ENCODE peak calls at places on chromosomes 3 and 15, in eight cellular contexts. One of them, this sample, is unnamed.

GRCh38 chr15:35705030-35705884 is 159.3 kb upstream of the DPH6 start:
- ATAC-seq in heart right ventricle: peak
- ATAC-seq in left lung: no peak
- ATAC-seq in RWPE2: no peak
- ATAC-seq in A549: no peak
- ATAC-seq in activated CD8-positive, alpha-beta T cell treated with anti-CD3 and anti-CD28 coated beads for 36 hours: no peak
- ATAC-seq in activated naive CD4-positive, alpha-beta T cell treated with anti-CD3 and anti-CD28 coated beads, Interleukin-2, amount 50 U/mL, for 72 hours: no peak
- ATAC-seq in sciatic nerve: no peak
- ATAC-seq in this sample: no peak

GRCh38 chr15:42890161-42890913 is 30.2 kb downstream of the TTBK2 start:
- ATAC-seq in activated naive CD4-positive, alpha-beta T cell treated with anti-CD3 and anti-CD28 coated beads, Interleukin-2, amount 50 U/mL, for 72 hours: no peak
- ATAC-seq in A549: no peak
- ATAC-seq in activated CD8-positive, alpha-beta T cell treated with anti-CD3 and anti-CD28 coated beads for 36 hours: no peak
- ATAC-seq in heart right ventricle: peak
- ATAC-seq in left lung: peak
- ATAC-seq in sciatic nerve: no peak
- ATAC-seq in RWPE2: peak
- ATAC-seq in this sample: no peak

GRCh38 chr15:70863450-70864218 is 9.7 kb upstream of the LARP6 start:
- ATAC-seq in heart right ventricle: peak
- ATAC-seq in A549: peak
- ATAC-seq in RWPE2: peak
- ATAC-seq in sciatic nerve: peak
- ATAC-seq in activated CD8-positive, alpha-beta T cell treated with anti-CD3 and anti-CD28 coated beads for 36 hours: no peak
- ATAC-seq in left lung: peak
- ATAC-seq in activated naive CD4-positive, alpha-beta T cell treated with anti-CD3 and anti-CD28 coated beads, Interleukin-2, amount 50 U/mL, for 72 hours: no peak
- ATAC-seq in this sample: no peak

GRCh38 chr3:20683912-20684311 is 497.9 kb upstream of the SGO1 start:
- ATAC-seq in activated CD8-positive, alpha-beta T cell treated with anti-CD3 and anti-CD28 coated beads for 36 hours: no peak
- ATAC-seq in A549: no peak
- ATAC-seq in left lung: no peak
- ATAC-seq in sciatic nerve: peak
- ATAC-seq in activated naive CD4-positive, alpha-beta T cell treated with anti-CD3 and anti-CD28 coated beads, Interleukin-2, amount 50 U/mL, for 72 hours: no peak
- ATAC-seq in heart right ventricle: peak
- ATAC-seq in RWPE2: no peak
- ATAC-seq in this sample: no peak

GRCh38 chr3:67947808-67948508 is 293.5 kb upstream of the SUCLG2 start:
- ATAC-seq in RWPE2: no peak
- ATAC-seq in activated naive CD4-positive, alpha-beta T cell treated with anti-CD3 and anti-CD28 coated beads, Interleukin-2, amount 50 U/mL, for 72 hours: peak
- ATAC-seq in sciatic nerve: no peak
- ATAC-seq in left lung: no peak
- ATAC-seq in heart right ventricle: no peak
- ATAC-seq in activated CD8-positive, alpha-beta T cell treated with anti-CD3 and anti-CD28 coated beads for 36 hours: peak
- ATAC-seq in A549: peak
- ATAC-seq in this sample: no peak

GRCh38 chr3:31170932-31171670 is 276.6 kb upstream of the GADL1 start:
- ATAC-seq in activated naive CD4-positive, alpha-beta T cell treated with anti-CD3 and anti-CD28 coated beads, Interleukin-2, amount 50 U/mL, for 72 hours: no peak
- ATAC-seq in sciatic nerve: peak
- ATAC-seq in left lung: peak
- ATAC-seq in heart right ventricle: no peak
- ATAC-seq in A549: peak
- ATAC-seq in RWPE2: no peak
- ATAC-seq in activated CD8-positive, alpha-beta T cell treated with anti-CD3 and anti-CD28 coated beads for 36 hours: no peak
- ATAC-seq in this sample: no peak

GRCh38 chr3:147298511-147298982 is 107.8 kb downstream of the ZIC4 start:
- ATAC-seq in sciatic nerve: peak
- ATAC-seq in RWPE2: peak
- ATAC-seq in left lung: peak
- ATAC-seq in A549: peak
- ATAC-seq in activated CD8-positive, alpha-beta T cell treated with anti-CD3 and anti-CD28 coated beads for 36 hours: no peak
- ATAC-seq in activated naive CD4-positive, alpha-beta T cell treated with anti-CD3 and anti-CD28 coated beads, Interleukin-2, amount 50 U/mL, for 72 hours: no peak
- ATAC-seq in heart right ventricle: peak
- ATAC-seq in this sample: no peak

GRCh38 chr3:8884630-8885290 is 78.5 kb downstream of the RAD18 start:
- ATAC-seq in A549: no peak
- ATAC-seq in activated naive CD4-positive, alpha-beta T cell treated with anti-CD3 and anti-CD28 coated beads, Interleukin-2, amount 50 U/mL, for 72 hours: no peak
- ATAC-seq in RWPE2: no peak
- ATAC-seq in sciatic nerve: no peak
- ATAC-seq in activated CD8-positive, alpha-beta T cell treated with anti-CD3 and anti-CD28 coated beads for 36 hours: no peak
- ATAC-seq in left lung: no peak
- ATAC-seq in heart right ventricle: no peak
- ATAC-seq in this sample: no peak

GRCh38 chr15:36575266-36575665 is 4.2 kb upstream of the CDIN1 start:
- ATAC-seq in activated naive CD4-positive, alpha-beta T cell treated with anti-CD3 and anti-CD28 coated beads, Interleukin-2, amount 50 U/mL, for 72 hours: no peak
- ATAC-seq in sciatic nerve: no peak
- ATAC-seq in RWPE2: no peak
- ATAC-seq in activated CD8-positive, alpha-beta T cell treated with anti-CD3 and anti-CD28 coated beads for 36 hours: no peak
- ATAC-seq in heart right ventricle: no peak
- ATAC-seq in left lung: no peak
- ATAC-seq in A549: no peak
- ATAC-seq in this sample: no peak

GRCh38 chr15:51322622-51323296 is 15.6 kb downstream of the CYP19A1 start:
- ATAC-seq in left lung: peak
- ATAC-seq in activated naive CD4-positive, alpha-beta T cell treated with anti-CD3 and anti-CD28 coated beads, Interleukin-2, amount 50 U/mL, for 72 hours: no peak
- ATAC-seq in activated CD8-positive, alpha-beta T cell treated with anti-CD3 and anti-CD28 coated beads for 36 hours: no peak
- ATAC-seq in RWPE2: no peak
- ATAC-seq in heart right ventricle: peak
- ATAC-seq in A549: no peak
- ATAC-seq in sciatic nerve: peak
- ATAC-seq in this sample: no peak

GRCh38 chr3:108100906-108101305 is 10.1 kb upstream of the CD47 start:
- ATAC-seq in left lung: no peak
- ATAC-seq in activated naive CD4-positive, alpha-beta T cell treated with anti-CD3 and anti-CD28 coated beads, Interleukin-2, amount 50 U/mL, for 72 hours: peak
- ATAC-seq in sciatic nerve: no peak
- ATAC-seq in activated CD8-positive, alpha-beta T cell treated with anti-CD3 and anti-CD28 coated beads for 36 hours: peak
- ATAC-seq in A549: no peak
- ATAC-seq in heart right ventricle: no peak
- ATAC-seq in RWPE2: no peak
- ATAC-seq in this sample: peak

GRCh38 chr3:36890261-36890660 is 54.6 kb downstream of the TRANK1 start:
- ATAC-seq in left lung: no peak
- ATAC-seq in heart right ventricle: no peak
- ATAC-seq in activated naive CD4-positive, alpha-beta T cell treated with anti-CD3 and anti-CD28 coated beads, Interleukin-2, amount 50 U/mL, for 72 hours: no peak
- ATAC-seq in sciatic nerve: no peak
- ATAC-seq in RWPE2: no peak
- ATAC-seq in A549: no peak
- ATAC-seq in activated CD8-positive, alpha-beta T cell treated with anti-CD3 and anti-CD28 coated beads for 36 hours: no peak
- ATAC-seq in this sample: no peak

GRCh38 chr15:31341036-31341435 is 14.4 kb downstream of the KLF13 start:
- ATAC-seq in sciatic nerve: no peak
- ATAC-seq in activated naive CD4-positive, alpha-beta T cell treated with anti-CD3 and anti-CD28 coated beads, Interleukin-2, amount 50 U/mL, for 72 hours: no peak
- ATAC-seq in left lung: no peak
- ATAC-seq in A549: no peak
- ATAC-seq in RWPE2: no peak
- ATAC-seq in heart right ventricle: no peak
- ATAC-seq in activated CD8-positive, alpha-beta T cell treated with anti-CD3 and anti-CD28 coated beads for 36 hours: no peak
- ATAC-seq in this sample: no peak

GRCh38 chr3:50010959-50011358 is 71.0 kb downstream of the RBM6 start:
- ATAC-seq in A549: peak
- ATAC-seq in RWPE2: peak
- ATAC-seq in heart right ventricle: no peak
- ATAC-seq in activated CD8-positive, alpha-beta T cell treated with anti-CD3 and anti-CD28 coated beads for 36 hours: no peak
- ATAC-seq in left lung: no peak
- ATAC-seq in sciatic nerve: no peak
- ATAC-seq in activated naive CD4-positive, alpha-beta T cell treated with anti-CD3 and anti-CD28 coated beads, Interleukin-2, amount 50 U/mL, for 72 hours: no peak
- ATAC-seq in this sample: no peak

GRCh38 chr15:65532738-65533051 is 2.4 kb downstream of the HACD3 start:
- ATAC-seq in activated CD8-positive, alpha-beta T cell treated with anti-CD3 and anti-CD28 coated beads for 36 hours: no peak
- ATAC-seq in RWPE2: peak
- ATAC-seq in left lung: no peak
- ATAC-seq in A549: no peak
- ATAC-seq in activated naive CD4-positive, alpha-beta T cell treated with anti-CD3 and anti-CD28 coated beads, Interleukin-2, amount 50 U/mL, for 72 hours: no peak
- ATAC-seq in sciatic nerve: no peak
- ATAC-seq in heart right ventricle: no peak
- ATAC-seq in this sample: no peak

GRCh38 chr3:123700791-123701712 is 116.2 kb upstream of the HACD2 start:
- ATAC-seq in heart right ventricle: peak
- ATAC-seq in activated CD8-positive, alpha-beta T cell treated with anti-CD3 and anti-CD28 coated beads for 36 hours: no peak
- ATAC-seq in sciatic nerve: peak
- ATAC-seq in left lung: peak
- ATAC-seq in A549: no peak
- ATAC-seq in RWPE2: no peak
- ATAC-seq in activated naive CD4-positive, alpha-beta T cell treated with anti-CD3 and anti-CD28 coated beads, Interleukin-2, amount 50 U/mL, for 72 hours: no peak
- ATAC-seq in this sample: no peak

GRCh38 chr3:81868597-81868996 is 107.2 kb upstream of the GBE1 start:
- ATAC-seq in A549: no peak
- ATAC-seq in left lung: no peak
- ATAC-seq in heart right ventricle: no peak
- ATAC-seq in RWPE2: no peak
- ATAC-seq in activated naive CD4-positive, alpha-beta T cell treated with anti-CD3 and anti-CD28 coated beads, Interleukin-2, amount 50 U/mL, for 72 hours: no peak
- ATAC-seq in activated CD8-positive, alpha-beta T cell treated with anti-CD3 and anti-CD28 coated beads for 36 hours: no peak
- ATAC-seq in sciatic nerve: no peak
- ATAC-seq in this sample: no peak

GRCh38 chr3:174441588-174442316 is 417.4 kb upstream of the NAALADL2 start:
- ATAC-seq in A549: peak
- ATAC-seq in left lung: peak
- ATAC-seq in activated naive CD4-positive, alpha-beta T cell treated with anti-CD3 and anti-CD28 coated beads, Interleukin-2, amount 50 U/mL, for 72 hours: peak
- ATAC-seq in sciatic nerve: no peak
- ATAC-seq in RWPE2: no peak
- ATAC-seq in heart right ventricle: no peak
- ATAC-seq in activated CD8-positive, alpha-beta T cell treated with anti-CD3 and anti-CD28 coated beads for 36 hours: no peak
- ATAC-seq in this sample: no peak

GRCh38 chr3:164679245-164679644 is 399.1 kb downstream of the SI start:
- ATAC-seq in A549: no peak
- ATAC-seq in activated naive CD4-positive, alpha-beta T cell treated with anti-CD3 and anti-CD28 coated beads, Interleukin-2, amount 50 U/mL, for 72 hours: no peak
- ATAC-seq in sciatic nerve: no peak
- ATAC-seq in activated CD8-positive, alpha-beta T cell treated with anti-CD3 and anti-CD28 coated beads for 36 hours: no peak
- ATAC-seq in RWPE2: no peak
- ATAC-seq in left lung: no peak
- ATAC-seq in heart right ventricle: no peak
- ATAC-seq in this sample: no peak

GRCh38 chr3:24505678-24506560 is 11.3 kb upstream of the THRB start:
- ATAC-seq in activated naive CD4-positive, alpha-beta T cell treated with anti-CD3 and anti-CD28 coated beads, Interleukin-2, amount 50 U/mL, for 72 hours: no peak
- ATAC-seq in RWPE2: no peak
- ATAC-seq in heart right ventricle: no peak
- ATAC-seq in activated CD8-positive, alpha-beta T cell treated with anti-CD3 and anti-CD28 coated beads for 36 hours: no peak
- ATAC-seq in sciatic nerve: no peak
- ATAC-seq in left lung: no peak
- ATAC-seq in A549: no peak
- ATAC-seq in this sample: no peak

GRCh38 chr15:70328137-70329115 is 230.7 kb upstream of the TLE3 start:
- ATAC-seq in A549: no peak
- ATAC-seq in activated CD8-positive, alpha-beta T cell treated with anti-CD3 and anti-CD28 coated beads for 36 hours: no peak
- ATAC-seq in RWPE2: no peak
- ATAC-seq in sciatic nerve: peak
- ATAC-seq in left lung: peak
- ATAC-seq in heart right ventricle: peak
- ATAC-seq in activated naive CD4-positive, alpha-beta T cell treated with anti-CD3 and anti-CD28 coated beads, Interleukin-2, amount 50 U/mL, for 72 hours: no peak
- ATAC-seq in this sample: no peak

GRCh38 chr15:62190257-62190656 is 25.2 kb upstream of the C2CD4B start:
- ATAC-seq in activated CD8-positive, alpha-beta T cell treated with anti-CD3 and anti-CD28 coated beads for 36 hours: no peak
- ATAC-seq in sciatic nerve: no peak
- ATAC-seq in activated naive CD4-positive, alpha-beta T cell treated with anti-CD3 and anti-CD28 coated beads, Interleukin-2, amount 50 U/mL, for 72 hours: no peak
- ATAC-seq in A549: no peak
- ATAC-seq in heart right ventricle: no peak
- ATAC-seq in RWPE2: peak
- ATAC-seq in left lung: no peak
- ATAC-seq in this sample: no peak

GRCh38 chr3:193124861-193125260 is 116.2 kb upstream of the PLAAT1 start:
- ATAC-seq in activated naive CD4-positive, alpha-beta T cell treated with anti-CD3 and anti-CD28 coated beads, Interleukin-2, amount 50 U/mL, for 72 hours: no peak
- ATAC-seq in RWPE2: no peak
- ATAC-seq in left lung: no peak
- ATAC-seq in heart right ventricle: no peak
- ATAC-seq in sciatic nerve: no peak
- ATAC-seq in activated CD8-positive, alpha-beta T cell treated with anti-CD3 and anti-CD28 coated beads for 36 hours: no peak
- ATAC-seq in A549: no peak
- ATAC-seq in this sample: no peak

This sample was measured in activated T-helper 17 cell treated with anti-CD3 and anti-CD28 coated beads, Interleukin-2, amount 50 U/mL, for 72 hours.